ENCODE peak calls at places on chromosomes 1 and 21, in five cellular contexts. One of them, this sample, is unnamed.

GRCh38 chr1:108560430-108561144 is 687 bp downstream of the EEIG2 start:
- DNase-seq in GM23338: peak; percentile 80
- DNase-seq in stomach: peak; percentile 44
- DNase-seq in endothelial cell of umbilical vein: peak; percentile 62
- DNase-seq in transverse colon: peak; percentile 73
- DNase-seq in this sample: peak; percentile 89

GRCh38 chr1:224450956-224451350 is 16.4 kb upstream of the WDR26 start:
- DNase-seq in GM23338: no peak
- DNase-seq in stomach: no peak
- DNase-seq in endothelial cell of umbilical vein: no peak
- DNase-seq in transverse colon: no peak
- DNase-seq in this sample: no peak

GRCh38 chr1:183218981-183219621 is 33.0 kb downstream of the LAMC2 start:
- DNase-seq in GM23338: no peak
- DNase-seq in stomach: peak; percentile 39
- DNase-seq in endothelial cell of umbilical vein: peak; percentile 58
- DNase-seq in transverse colon: peak; percentile 32
- DNase-seq in this sample: peak; percentile 71

GRCh38 chr1:5448486-5448885 is 543.7 kb downstream of the NPHP4 start:
- DNase-seq in GM23338: no peak
- DNase-seq in stomach: no peak
- DNase-seq in endothelial cell of umbilical vein: no peak
- DNase-seq in transverse colon: no peak
- DNase-seq in this sample: no peak

GRCh38 chr1:109261006-109261405 is 11.7 kb downstream of the CELSR2 start:
- DNase-seq in GM23338: no peak
- DNase-seq in stomach: no peak
- DNase-seq in endothelial cell of umbilical vein: no peak
- DNase-seq in transverse colon: no peak
- DNase-seq in this sample: no peak

GRCh38 chr21:32602099-32602498 is 10.1 kb downstream of the CFAP298 start:
- DNase-seq in GM23338: no peak
- DNase-seq in stomach: no peak
- DNase-seq in endothelial cell of umbilical vein: no peak
- DNase-seq in transverse colon: no peak
- DNase-seq in this sample: peak; percentile 47

GRCh38 chr1:233440952-233441401 is 113.5 kb downstream of the MAP3K21 start:
- DNase-seq in GM23338: peak; percentile 96
- DNase-seq in stomach: no peak
- DNase-seq in endothelial cell of umbilical vein: peak; percentile 43
- DNase-seq in transverse colon: no peak
- DNase-seq in this sample: no peak

GRCh38 chr1:185441608-185442007 is 124.6 kb upstream of the IVNS1ABP start:
- DNase-seq in GM23338: no peak
- DNase-seq in stomach: no peak
- DNase-seq in endothelial cell of umbilical vein: peak; percentile 34
- DNase-seq in transverse colon: no peak
- DNase-seq in this sample: no peak

GRCh38 chr1:227417622-227418245 is 99.4 kb upstream of the CDC42BPA start:
- DNase-seq in GM23338: no peak
- DNase-seq in stomach: no peak
- DNase-seq in endothelial cell of umbilical vein: no peak
- DNase-seq in transverse colon: no peak
- DNase-seq in this sample: no peak

GRCh38 chr1:18929686-18930085 is 26.8 kb downstream of the IFFO2 start:
- DNase-seq in GM23338: no peak
- DNase-seq in stomach: no peak
- DNase-seq in endothelial cell of umbilical vein: no peak
- DNase-seq in transverse colon: no peak
- DNase-seq in this sample: no peak

GRCh38 chr1:167800241-167800640 is 78.5 kb downstream of the MPZL1 start:
- DNase-seq in GM23338: no peak
- DNase-seq in stomach: no peak
- DNase-seq in endothelial cell of umbilical vein: no peak
- DNase-seq in transverse colon: no peak
- DNase-seq in this sample: no peak

GRCh38 chr1:228420968-228421826 is 4.5 kb upstream of the TRIM17 start:
- DNase-seq in GM23338: no peak
- DNase-seq in stomach: no peak
- DNase-seq in endothelial cell of umbilical vein: no peak
- DNase-seq in transverse colon: no peak
- DNase-seq in this sample: peak; percentile 22

GRCh38 chr1:62235576-62235975 is 40.9 kb downstream of the L1TD1 start:
- DNase-seq in GM23338: no peak
- DNase-seq in stomach: no peak
- DNase-seq in endothelial cell of umbilical vein: no peak
- DNase-seq in transverse colon: no peak
- DNase-seq in this sample: no peak

GRCh38 chr1:245121523-245121922 is 33.3 kb upstream of the KIF26B start:
- DNase-seq in GM23338: peak; percentile 51
- DNase-seq in stomach: no peak
- DNase-seq in endothelial cell of umbilical vein: no peak
- DNase-seq in transverse colon: no peak
- DNase-seq in this sample: peak; percentile 54

GRCh38 chr21:38474124-38474523 is 24.2 kb downstream of the ERG start:
- DNase-seq in GM23338: no peak
- DNase-seq in stomach: no peak
- DNase-seq in endothelial cell of umbilical vein: no peak
- DNase-seq in transverse colon: no peak
- DNase-seq in this sample: no peak

GRCh38 chr1:180695282-180695681 is 63.5 kb downstream of the XPR1 start:
- DNase-seq in GM23338: no peak
- DNase-seq in stomach: no peak
- DNase-seq in endothelial cell of umbilical vein: no peak
- DNase-seq in transverse colon: no peak
- DNase-seq in this sample: no peak

GRCh38 chr1:17768651-17769241 is 13.6 kb downstream of the ACTL8 start:
- DNase-seq in GM23338: no peak
- DNase-seq in stomach: no peak
- DNase-seq in endothelial cell of umbilical vein: no peak
- DNase-seq in transverse colon: peak; percentile 21
- DNase-seq in this sample: no peak

GRCh38 chr1:225921734-225922709 is 2.0 kb downstream of the PYCR2 start:
- DNase-seq in GM23338: no peak
- DNase-seq in stomach: no peak
- DNase-seq in endothelial cell of umbilical vein: no peak
- DNase-seq in transverse colon: no peak
- DNase-seq in this sample: no peak

GRCh38 chr1:30190481-30191153 is 532.8 kb downstream of the MATN1 start:
- DNase-seq in GM23338: no peak
- DNase-seq in stomach: no peak
- DNase-seq in endothelial cell of umbilical vein: no peak
- DNase-seq in transverse colon: no peak
- DNase-seq in this sample: no peak

GRCh38 chr21:45874716-45875415 is 106.7 kb upstream of the COL6A1 start:
- DNase-seq in GM23338: no peak
- DNase-seq in stomach: peak; percentile 50
- DNase-seq in endothelial cell of umbilical vein: peak; percentile 6
- DNase-seq in transverse colon: peak; percentile 57
- DNase-seq in this sample: peak; percentile 56

GRCh38 chr1:221815660-221816059 is 73.8 kb upstream of the DUSP10 start:
- DNase-seq in GM23338: no peak
- DNase-seq in stomach: no peak
- DNase-seq in endothelial cell of umbilical vein: no peak
- DNase-seq in transverse colon: no peak
- DNase-seq in this sample: no peak

GRCh38 chr1:2306151-2306978 is 78.2 kb downstream of the SKI start:
- DNase-seq in GM23338: no peak
- DNase-seq in stomach: no peak
- DNase-seq in endothelial cell of umbilical vein: no peak
- DNase-seq in transverse colon: no peak
- DNase-seq in this sample: no peak

GRCh38 chr1:84190455-84190854 is 46.4 kb downstream of the PRKACB start:
- DNase-seq in GM23338: no peak
- DNase-seq in stomach: no peak
- DNase-seq in endothelial cell of umbilical vein: no peak
- DNase-seq in transverse colon: no peak
- DNase-seq in this sample: no peak

GRCh38 chr1:17527036-17527914 is 12.2 kb upstream of the ARHGEF10L start:
- DNase-seq in GM23338: no peak
- DNase-seq in stomach: no peak
- DNase-seq in endothelial cell of umbilical vein: no peak
- DNase-seq in transverse colon: peak; percentile 40
- DNase-seq in this sample: no peak

GRCh38 chr1:47432071-47433036 is 5.5 kb upstream of the FOXD2 start:
- DNase-seq in GM23338: peak; percentile 97
- DNase-seq in stomach: peak; percentile 86
- DNase-seq in endothelial cell of umbilical vein: peak; percentile 80
- DNase-seq in transverse colon: peak; percentile 88
- DNase-seq in this sample: peak; percentile 51

GRCh38 chr1:21338568-21339401 is 48.5 kb upstream of the ECE1 start:
- DNase-seq in GM23338: no peak
- DNase-seq in stomach: peak; percentile 89
- DNase-seq in endothelial cell of umbilical vein: peak; percentile 80
- DNase-seq in transverse colon: peak; percentile 75
- DNase-seq in this sample: peak; percentile 78

GRCh38 chr1:181483561-181484291 is 409 bp downstream of the CACNA1E start:
- DNase-seq in GM23338: peak; percentile 38
- DNase-seq in stomach: no peak
- DNase-seq in endothelial cell of umbilical vein: no peak
- DNase-seq in transverse colon: no peak
- DNase-seq in this sample: peak; percentile 78

GRCh38 chr1:210151063-210151672 is 81.4 kb upstream of the SERTAD4 start:
- DNase-seq in GM23338: no peak
- DNase-seq in stomach: no peak
- DNase-seq in endothelial cell of umbilical vein: no peak
- DNase-seq in transverse colon: no peak
- DNase-seq in this sample: no peak

GRCh38 chr1:56502700-56503245 is 76.6 kb downstream of the PLPP3 start:
- DNase-seq in GM23338: no peak
- DNase-seq in stomach: no peak
- DNase-seq in endothelial cell of umbilical vein: peak; percentile 76
- DNase-seq in transverse colon: no peak
- DNase-seq in this sample: no peak

GRCh38 chr1:237736372-237737029 is 154.2 kb downstream of the ZP4 start:
- DNase-seq in GM23338: peak; percentile 75
- DNase-seq in stomach: no peak
- DNase-seq in endothelial cell of umbilical vein: no peak
- DNase-seq in transverse colon: no peak
- DNase-seq in this sample: no peak

GRCh38 chr1:39922139-39922757 is 20.5 kb upstream of the MYCL start:
- DNase-seq in GM23338: peak; percentile 97
- DNase-seq in stomach: no peak
- DNase-seq in endothelial cell of umbilical vein: no peak
- DNase-seq in transverse colon: no peak
- DNase-seq in this sample: no peak

GRCh38 chr1:56255516-56256181 is 323.7 kb downstream of the PLPP3 start:
- DNase-seq in GM23338: no peak
- DNase-seq in stomach: peak; percentile 40
- DNase-seq in endothelial cell of umbilical vein: no peak
- DNase-seq in transverse colon: peak; percentile 52
- DNase-seq in this sample: no peak

GRCh38 chr1:227357229-227358078 is 39.2 kb upstream of the CDC42BPA start:
- DNase-seq in GM23338: peak; percentile 38
- DNase-seq in stomach: peak; percentile 65
- DNase-seq in endothelial cell of umbilical vein: peak; percentile 96
- DNase-seq in transverse colon: peak; percentile 69
- DNase-seq in this sample: peak; percentile 80

GRCh38 chr1:54569339-54569738 is 21.3 kb downstream of the ACOT11 start:
- DNase-seq in GM23338: no peak
- DNase-seq in stomach: no peak
- DNase-seq in endothelial cell of umbilical vein: no peak
- DNase-seq in transverse colon: no peak
- DNase-seq in this sample: peak; percentile 39

GRCh38 chr1:52855584-52855983 is 13.0 kb downstream of the ZYG11A start:
- DNase-seq in GM23338: no peak
- DNase-seq in stomach: no peak
- DNase-seq in endothelial cell of umbilical vein: no peak
- DNase-seq in transverse colon: no peak
- DNase-seq in this sample: no peak

GRCh38 chr1:178238722-178239510 is 145.0 kb downstream of the RASAL2 start:
- DNase-seq in GM23338: no peak
- DNase-seq in stomach: no peak
- DNase-seq in endothelial cell of umbilical vein: peak; percentile 72
- DNase-seq in transverse colon: no peak
- DNase-seq in this sample: no peak
- TF ChIP-seq POLR2AphosphoS5 in GM23338: no peak
- TF ChIP-seq POLR2AphosphoS5 in stomach: no peak
- TF ChIP-seq POLR2AphosphoS5 in endothelial cell of umbilical vein: peak; percentile 24
- TF ChIP-seq POLR2AphosphoS5 in transverse colon: no peak
- TF ChIP-seq POLR2AphosphoS5 in this sample: no peak

GRCh38 chr1:204398197-204399125 is 13.2 kb downstream of the PPP1R15B start:
- DNase-seq in GM23338: peak; percentile 97
- DNase-seq in stomach: peak; percentile 85
- DNase-seq in endothelial cell of umbilical vein: peak; percentile 80
- DNase-seq in transverse colon: peak; percentile 88
- DNase-seq in this sample: no peak
- TF ChIP-seq POLR2AphosphoS5 in GM23338: no peak
- TF ChIP-seq POLR2AphosphoS5 in stomach: no peak
- TF ChIP-seq POLR2AphosphoS5 in endothelial cell of umbilical vein: no peak
- TF ChIP-seq POLR2AphosphoS5 in transverse colon: peak; percentile 59
- TF ChIP-seq POLR2AphosphoS5 in this sample: no peak

GRCh38 chr1:16220101-16220500 is 7.6 kb upstream of the ARHGEF19 start:
- DNase-seq in GM23338: no peak
- DNase-seq in stomach: no peak
- DNase-seq in endothelial cell of umbilical vein: no peak
- DNase-seq in transverse colon: no peak
- DNase-seq in this sample: no peak

GRCh38 chr1:16218014-16218673 is 5.7 kb upstream of the ARHGEF19 start:
- DNase-seq in GM23338: no peak
- DNase-seq in stomach: no peak
- DNase-seq in endothelial cell of umbilical vein: no peak
- DNase-seq in transverse colon: peak; percentile 54
- DNase-seq in this sample: peak; percentile 84

GRCh38 chr1:16218674-16219071 is 6.2 kb upstream of the ARHGEF19 start:
- DNase-seq in GM23338: no peak
- DNase-seq in stomach: no peak
- DNase-seq in endothelial cell of umbilical vein: no peak
- DNase-seq in transverse colon: no peak
- DNase-seq in this sample: no peak

GRCh38 chr1:16215882-16216753 is 3.7 kb upstream of the ARHGEF19 start:
- DNase-seq in GM23338: peak; percentile 100
- DNase-seq in stomach: peak; percentile 88
- DNase-seq in endothelial cell of umbilical vein: peak; percentile 81
- DNase-seq in transverse colon: peak; percentile 94
- DNase-seq in this sample: peak; percentile 90

GRCh38 chr1:16217061-16217785 is 4.8 kb upstream of the ARHGEF19 start:
- DNase-seq in GM23338: peak; percentile 100
- DNase-seq in stomach: peak; percentile 100
- DNase-seq in endothelial cell of umbilical vein: peak; percentile 96
- DNase-seq in transverse colon: peak; percentile 100
- DNase-seq in this sample: peak; percentile 99
- TF ChIP-seq POLR2AphosphoS5 in GM23338: peak; percentile 57
- TF ChIP-seq POLR2AphosphoS5 in stomach: no peak
- TF ChIP-seq POLR2AphosphoS5 in endothelial cell of umbilical vein: no peak
- TF ChIP-seq POLR2AphosphoS5 in transverse colon: peak; percentile 75
- TF ChIP-seq POLR2AphosphoS5 in this sample: peak; percentile 79

GRCh38 chr1:23193391-23194118 is 23.7 kb downstream of the HTR1D start:
- DNase-seq in GM23338: no peak
- DNase-seq in stomach: no peak
- DNase-seq in endothelial cell of umbilical vein: no peak
- DNase-seq in transverse colon: no peak
- DNase-seq in this sample: no peak
- TF ChIP-seq POLR2AphosphoS5 in GM23338: no peak
- TF ChIP-seq POLR2AphosphoS5 in stomach: no peak
- TF ChIP-seq POLR2AphosphoS5 in endothelial cell of umbilical vein: no peak
- TF ChIP-seq POLR2AphosphoS5 in transverse colon: no peak
- TF ChIP-seq POLR2AphosphoS5 in this sample: no peak

This sample was measured in spleen.